ENCODE peak calls at places on chromosomes 5 and 9, in six cellular contexts. E is cardiac muscle cell, O is AG10803, L is right lobe of liver, P is fibroblast of villous mesenchyme, M is astrocyte. H is an unnamed sample.

GRCh38 chr5:32960340-32961065 is 249.4 kb downstream of the NPR3 start:
- DNase-seq in P (no peak), O (peak; percentile 75), L (no peak), E (no peak), M (peak; percentile 6), H (no peak)

GRCh38 chr9:81052846-81053245 is 636.5 kb downstream of the TLE1 start:
- DNase-seq in E (peak; percentile 7), L (no peak), M (peak; percentile 51), P (no peak), O (peak; percentile 1), H (no peak)

GRCh38 chr5:16880547-16880946 is 55.5 kb downstream of the MYO10 start:
- DNase-seq in O (no peak), P (peak; percentile 52), L (no peak), E (no peak), M (no peak), H (no peak)

GRCh38 chr5:91027316-91027937 is 355.7 kb downstream of the ARRDC3 start:
- DNase-seq in P (peak; percentile 39), E (no peak), L (no peak), O (no peak), M (no peak), H (no peak)

GRCh38 chr9:136171009-136171800 is 33.7 kb downstream of the LHX3 start:
- DNase-seq in M (peak; percentile 3), E (no peak), P (no peak), O (no peak), L (peak; percentile 34), H (no peak)

GRCh38 chr9:86257406-86257805 is 2.1 kb downstream of the C9orf153 start:
- DNase-seq in O (no peak), P (no peak), L (no peak), M (no peak), E (no peak), H (no peak)

GRCh38 chr5:72141440-72142271 is 34.4 kb downstream of the MAP1B start:
- DNase-seq in L (no peak), E (peak; percentile 93), M (peak; percentile 92), P (peak; percentile 84), O (peak; percentile 89), H (no peak)

GRCh38 chr5:145237843-145238242 is 597.3 kb downstream of the PRELID2 start:
- DNase-seq in L (no peak), M (peak; percentile 8), P (peak; percentile 66), E (peak; percentile 81), O (peak; percentile 12), H (peak; percentile 90)

GRCh38 chr5:146052780-146053179 is 52.6 kb downstream of the PLAC8L1 start:
- DNase-seq in O (no peak), L (no peak), M (no peak), P (no peak), E (no peak), H (peak; percentile 62)

GRCh38 chr5:135714126-135714894 is 120.2 kb upstream of the SLC25A48 start:
- DNase-seq in L (no peak), M (peak; percentile 10), E (peak; percentile 61), O (peak; percentile 81), P (peak; percentile 25), H (no peak)

DNA sequence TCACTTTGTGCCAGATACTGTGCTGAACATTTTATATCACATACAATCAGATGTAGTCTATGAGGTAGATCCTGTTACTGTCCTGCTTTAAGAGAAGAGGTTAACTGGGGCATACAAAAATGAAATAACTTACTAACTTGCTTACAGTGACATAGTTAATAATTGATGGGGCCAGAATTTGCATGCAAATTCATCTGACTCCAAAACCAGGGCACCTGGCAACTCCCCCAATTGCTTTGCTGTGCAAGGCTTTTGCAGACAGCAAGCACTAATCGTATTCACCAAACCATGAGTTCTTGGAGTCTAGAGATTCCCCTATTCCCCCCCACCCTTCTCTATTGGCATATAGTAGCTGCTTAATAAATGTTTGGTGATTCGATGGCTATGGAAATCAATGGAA is 155.9 kb downstream of the TTLL11 start:
- DNase-seq in M (no peak), E (no peak), O (no peak), P (no peak), L (no peak), H (no peak)
- TF ChIP-seq CTCF in M (no peak), E (no peak), O (no peak), P (no peak), L (no peak), H (no peak)

GRCh38 chr5:86500947-86501346 is 116.8 kb upstream of the COX7C start:
- DNase-seq in O (no peak), L (no peak), M (no peak), P (no peak), E (no peak), H (peak; percentile 48)
- TF ChIP-seq CTCF in O (no peak), L (peak; percentile 37), M (no peak), P (no peak), E (no peak), H (peak; percentile 54)

DNA sequence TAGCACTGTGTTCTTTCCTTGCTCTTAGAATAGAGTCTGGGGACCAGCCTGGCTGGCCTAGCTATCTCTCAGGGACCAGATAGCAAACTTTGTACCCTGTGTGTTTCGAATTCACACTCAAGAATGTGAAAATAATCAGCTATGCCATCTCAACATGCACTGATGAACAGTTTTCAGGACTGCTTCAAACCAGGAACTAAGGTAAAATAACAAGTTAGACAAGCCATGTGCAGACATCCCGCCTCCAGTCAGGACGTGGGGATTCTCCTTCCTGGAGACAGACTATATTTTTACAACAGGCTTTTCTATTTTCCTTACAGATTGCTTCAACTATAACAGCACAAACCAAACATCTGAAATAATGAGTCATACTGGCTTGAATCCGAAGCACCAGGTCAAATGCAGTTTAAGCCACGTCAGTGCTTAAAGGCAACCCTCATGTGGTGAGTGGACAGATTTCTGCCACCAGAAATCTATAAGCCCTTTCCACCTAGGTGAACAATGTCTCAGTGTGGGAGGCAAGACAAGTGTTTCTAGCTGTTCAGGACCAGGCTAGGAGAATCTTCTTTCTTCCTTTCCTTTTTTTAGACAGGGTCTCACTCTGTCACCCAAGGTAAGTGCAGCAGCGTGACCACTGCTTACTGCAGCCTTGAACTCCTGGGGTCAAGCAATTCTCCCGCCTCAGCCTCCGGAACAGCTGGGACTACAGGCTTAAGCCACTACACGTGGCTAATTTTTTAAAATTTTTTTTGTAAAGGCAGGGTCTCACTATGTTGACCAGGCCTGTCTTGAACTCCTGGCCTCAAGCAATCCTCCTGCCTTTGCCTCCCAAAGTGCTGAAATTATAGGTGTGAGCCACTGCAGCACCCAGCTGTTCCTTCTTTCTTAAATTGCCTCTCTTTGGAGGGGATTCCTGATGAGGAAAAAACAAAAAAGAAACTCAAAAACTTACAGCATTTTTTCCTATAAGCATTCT is 53.3 kb downstream of the LHFPL2 start:
- DNase-seq in O (peak; percentile 97), P (peak; percentile 99), L (no peak), M (peak; percentile 100), E (peak; percentile 98), H (no peak)
- TF ChIP-seq CTCF in O (peak; percentile 20), P (no peak), L (no peak), M (no peak), E (no peak), H (no peak)

GRCh38 chr9:92147030-92147853 is 32.0 kb upstream of the SPTLC1 start:
- DNase-seq in M (peak; percentile 93), L (no peak), E (peak; percentile 91), O (peak; percentile 91), P (peak; percentile 95), H (no peak)
- TF ChIP-seq CTCF in M (no peak), L (no peak), E (no peak), O (peak; percentile 46), P (peak; percentile 31), H (no peak)

GRCh38 chr9:113583511-113584470 is 120.3 kb downstream of the RGS3 start:
- DNase-seq in E (no peak), L (peak; percentile 40), M (no peak), P (no peak), O (no peak), H (no peak)
- TF ChIP-seq CTCF in E (no peak), L (no peak), M (no peak), P (no peak), O (no peak), H (no peak)

DNA sequence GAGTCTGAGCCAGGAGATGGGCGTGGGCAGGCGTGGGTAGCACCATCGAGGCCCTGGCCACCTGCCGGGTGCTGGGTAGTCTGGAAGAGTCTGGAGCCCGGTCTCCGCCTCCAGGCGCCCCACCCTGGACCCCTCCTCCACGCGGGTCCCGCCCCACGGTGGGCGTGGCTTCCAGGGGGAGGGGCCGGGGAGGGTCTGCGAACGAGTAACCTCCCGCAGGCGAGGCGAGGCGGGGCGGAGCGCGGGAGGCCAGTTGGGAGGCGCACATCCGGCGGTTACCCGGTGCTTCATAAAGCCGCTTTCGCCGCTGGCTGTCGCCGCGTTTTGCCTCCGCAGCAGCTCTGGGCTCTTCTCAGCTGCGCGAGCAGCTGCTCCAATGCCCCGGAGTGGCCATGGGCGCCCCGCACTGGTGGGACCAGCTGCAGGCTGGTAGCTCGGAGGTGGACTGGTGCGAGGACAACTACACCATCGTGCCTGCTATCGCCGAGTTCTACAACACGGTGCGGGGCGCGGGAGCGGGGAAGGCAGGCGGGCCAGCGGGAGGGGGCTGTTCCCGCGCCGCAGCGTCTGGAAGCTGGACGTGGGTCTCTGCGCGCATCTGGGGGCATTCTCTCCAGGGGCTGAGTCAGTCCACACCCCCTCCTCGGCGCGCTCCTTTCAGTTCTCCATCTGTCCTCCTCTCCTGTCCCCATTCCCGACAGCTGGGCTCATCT is at the start of gene ACER2:
- DNase-seq in E (peak; percentile 95), M (peak; percentile 76), O (peak; percentile 83), P (peak; percentile 91), L (peak; percentile 97), H (peak; percentile 88)
- TF ChIP-seq CTCF in E (peak; percentile 21), M (no peak), O (peak; percentile 19), P (no peak), L (no peak), H (peak; percentile 18)

GRCh38 chr9:94081435-94081834 is 2.8 kb upstream of the PTPDC1 start:
- DNase-seq in M (no peak), E (no peak), P (no peak), L (no peak), O (no peak), H (no peak)
- TF ChIP-seq CTCF in M (no peak), E (no peak), P (no peak), L (no peak), O (no peak), H (no peak)

DNA sequence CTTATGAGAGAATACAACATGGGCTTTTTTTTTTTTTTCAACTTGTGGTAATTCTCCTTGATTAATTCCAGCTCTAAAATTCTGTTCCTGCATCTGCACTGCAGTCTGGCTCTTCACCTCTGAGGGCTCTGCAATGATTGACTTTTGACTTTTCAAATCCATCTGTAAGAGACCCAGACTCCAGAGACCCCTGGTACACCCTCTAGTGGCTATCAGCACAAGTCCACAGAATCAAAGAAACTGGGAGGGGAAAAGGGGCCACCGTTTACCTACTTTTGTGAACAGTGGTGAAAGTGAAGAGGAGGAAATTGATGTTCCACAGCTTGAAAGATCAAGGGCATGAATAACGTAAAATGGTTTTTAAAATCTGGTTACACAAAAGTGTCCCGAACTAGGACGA is 151.6 kb downstream of the SLIT3 start:
- DNase-seq in M (no peak), P (no peak), L (no peak), E (no peak), O (no peak), H (peak; percentile 4)
- TF ChIP-seq CTCF in M (no peak), P (peak; percentile 10), L (no peak), E (peak; percentile 21), O (peak; percentile 34), H (peak; percentile 39)

DNA sequence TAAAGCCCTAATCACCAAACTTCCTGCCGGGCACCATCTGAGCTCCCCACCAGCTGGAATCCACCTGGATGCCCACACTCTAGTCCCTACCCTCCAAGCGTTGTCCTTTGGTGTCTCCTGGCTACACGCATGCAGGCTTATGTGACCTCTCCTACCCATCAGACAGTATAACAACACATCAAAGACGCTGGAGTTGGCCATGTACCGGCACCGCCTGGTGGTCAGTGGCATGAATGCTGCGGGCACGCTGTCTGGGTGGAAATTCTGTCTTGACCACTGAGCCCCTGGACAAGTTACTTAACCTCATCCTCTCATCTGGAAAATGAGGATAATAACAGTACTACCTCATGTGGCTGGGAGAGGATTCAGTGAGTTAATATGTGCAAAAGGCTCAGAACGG is 23.4 kb upstream of the CORO2A start:
- DNase-seq in O (peak; percentile 31), E (peak; percentile 34), L (no peak), P (no peak), M (no peak), H (no peak)
- TF ChIP-seq CTCF in O (peak; percentile 58), E (peak; percentile 55), L (no peak), P (peak; percentile 57), M (peak; percentile 26), H (peak; percentile 31)

H was measured in A673.